ENCODE peak calls at places on chromosomes 6 and 20, in four cellular contexts. One of them, this sample, is unnamed.

GRCh38 chr20:54335299-54335698 is 127.4 kb downstream of the PFDN4 start:
- DNase-seq in activated CD8-positive, alpha-beta memory T cell treated with anti-CD3 and anti-CD28 coated beads for 1 hour: no peak
- DNase-seq in GM10248: no peak
- DNase-seq in GM19239: no peak
- DNase-seq in this sample: no peak

GRCh38 chr20:3768342-3769130 is 983 bp upstream of the ADISSP start:
- DNase-seq in activated CD8-positive, alpha-beta memory T cell treated with anti-CD3 and anti-CD28 coated beads for 1 hour: peak
- DNase-seq in GM10248: peak
- DNase-seq in GM19239: no peak
- DNase-seq in this sample: peak

GRCh38 chr6:113585246-113585645 is 271.9 kb upstream of the MARCKS start:
- DNase-seq in activated CD8-positive, alpha-beta memory T cell treated with anti-CD3 and anti-CD28 coated beads for 1 hour: no peak
- DNase-seq in GM10248: no peak
- DNase-seq in GM19239: no peak
- DNase-seq in this sample: no peak

GRCh38 chr6:157209865-157210530 is 113.3 kb downstream of the TMEM242 start:
- DNase-seq in activated CD8-positive, alpha-beta memory T cell treated with anti-CD3 and anti-CD28 coated beads for 1 hour: no peak
- DNase-seq in GM10248: no peak
- DNase-seq in GM19239: no peak
- DNase-seq in this sample: no peak

GRCh38 chr6:142009647-142010046 is 123.1 kb upstream of the GJE1 start:
- DNase-seq in activated CD8-positive, alpha-beta memory T cell treated with anti-CD3 and anti-CD28 coated beads for 1 hour: no peak
- DNase-seq in GM10248: no peak
- DNase-seq in GM19239: no peak
- DNase-seq in this sample: no peak

GRCh38 chr6:68473433-68474210 is 161.5 kb upstream of the ADGRB3 start:
- DNase-seq in activated CD8-positive, alpha-beta memory T cell treated with anti-CD3 and anti-CD28 coated beads for 1 hour: no peak
- DNase-seq in GM10248: no peak
- DNase-seq in GM19239: no peak
- DNase-seq in this sample: no peak

GRCh38 chr6:122845916-122846632 is 57.0 kb downstream of the SMPDL3A start:
- DNase-seq in activated CD8-positive, alpha-beta memory T cell treated with anti-CD3 and anti-CD28 coated beads for 1 hour: no peak
- DNase-seq in GM10248: no peak
- DNase-seq in GM19239: no peak
- DNase-seq in this sample: peak

GRCh38 chr6:166587631-166588413 is 1.3 kb upstream of the RAMACL start:
- DNase-seq in activated CD8-positive, alpha-beta memory T cell treated with anti-CD3 and anti-CD28 coated beads for 1 hour: no peak
- DNase-seq in GM10248: peak
- DNase-seq in GM19239: peak
- DNase-seq in this sample: peak

GRCh38 chr6:131038612-131039344 is 24.3 kb downstream of the EPB41L2 start:
- DNase-seq in activated CD8-positive, alpha-beta memory T cell treated with anti-CD3 and anti-CD28 coated beads for 1 hour: no peak
- DNase-seq in GM10248: no peak
- DNase-seq in GM19239: no peak
- DNase-seq in this sample: no peak

GRCh38 chr20:56627122-56628014 is 1.7 kb upstream of the TFAP2C start:
- DNase-seq in activated CD8-positive, alpha-beta memory T cell treated with anti-CD3 and anti-CD28 coated beads for 1 hour: no peak
- DNase-seq in GM10248: no peak
- DNase-seq in GM19239: no peak
- DNase-seq in this sample: no peak

GRCh38 chr6:111242452-111242851 is 155.1 kb downstream of the SLC16A10 start:
- DNase-seq in activated CD8-positive, alpha-beta memory T cell treated with anti-CD3 and anti-CD28 coated beads for 1 hour: no peak
- DNase-seq in GM10248: no peak
- DNase-seq in GM19239: no peak
- DNase-seq in this sample: no peak

GRCh38 chr20:21380711-21381110 is 16.6 kb downstream of the NKX2-4 start:
- DNase-seq in activated CD8-positive, alpha-beta memory T cell treated with anti-CD3 and anti-CD28 coated beads for 1 hour: no peak
- DNase-seq in GM10248: no peak
- DNase-seq in GM19239: no peak
- DNase-seq in this sample: no peak

GRCh38 chr6:10478187-10479040 is 42.7 kb upstream of the GCNT2 start:
- DNase-seq in activated CD8-positive, alpha-beta memory T cell treated with anti-CD3 and anti-CD28 coated beads for 1 hour: no peak
- DNase-seq in GM10248: peak
- DNase-seq in GM19239: peak
- DNase-seq in this sample: peak